ENCODE peak calls at places on chromosomes 12 and 14, in five cellular contexts. Y is ovary, F is osteoblast, K is heart right ventricle, Z is tibial artery. I is an unnamed sample. For H3K4me1 and H3K9me3, the result is how much of the 10 kb centered on the place peaks cover.

GRCh38 chr14:99188721-99189120 is 83.3 kb downstream of the BCL11B start:
- DNase-seq in Y (no peak), Z (peak), F (no peak), K (no peak), I (no peak)

GRCh38 chr14:69208665-69209064 is 17.4 kb downstream of the EXD2 start:
- DNase-seq in K (no peak), Y (no peak), Z (no peak), F (no peak), I (no peak)

GRCh38 chr14:69876848-69877306 is 2.3 kb upstream of the SMOC1 start:
- DNase-seq in F (no peak), Y (peak), Z (no peak), K (no peak), I (no peak)

GRCh38 chr12:75481013-75481705 is 604 bp downstream of the GLIPR1 start:
- DNase-seq in K (no peak), Z (no peak), F (no peak), Y (no peak), I (no peak)

GRCh38 chr14:88554458-88555286 is at the start of gene PTPN21:
- DNase-seq in Z (peak), Y (peak), K (peak), F (peak), I (peak)

GRCh38 chr14:90419200-90419599 is 22.4 kb downstream of the CALM1 start:
- DNase-seq in Z (peak), Y (peak), F (peak), K (peak), I (peak)

GRCh38 chr12:6730169-6730568 is 6.3 kb downstream of the COPS7A start:
- DNase-seq in K (no peak), Z (no peak), Y (no peak), F (no peak), I (no peak)

GRCh38 chr12:57208946-57209282 is 7.7 kb upstream of the NXPH4 start:
- DNase-seq in Z (peak), Y (no peak), K (peak), F (no peak), I (peak)

GRCh38 chr14:63833728-63834127 is 19.1 kb upstream of the SYNE2 start:
- DNase-seq in K (no peak), F (no peak), Z (no peak), Y (no peak), I (no peak)

GRCh38 chr12:124185970-124186686 is 108.8 kb upstream of the RFLNA start:
- DNase-seq in Y (peak), Z (no peak), K (no peak), F (no peak), I (no peak)

GRCh38 chr14:22653012-22653621 is 9.0 kb upstream of the OR6J1 start:
- DNase-seq in F (peak), Z (peak), K (peak), Y (peak), I (peak)

GRCh38 chr14:24944800-24945199 is 105.1 kb downstream of the STXBP6 start:
- DNase-seq in Z (no peak), K (no peak), Y (no peak), F (no peak), I (no peak)

GRCh38 chr14:34354556-34354955 is 107.5 kb downstream of the SPTSSA start:
- DNase-seq in Z (no peak), K (no peak), Y (no peak), F (no peak), I (no peak)

GRCh38 chr12:104958946-104959841 is 1.1 kb upstream of the SLC41A2 start:
- DNase-seq in Y (no peak), K (no peak), F (peak), Z (no peak), I (no peak)

GRCh38 chr14:105582639-105583038 is 56.3 kb downstream of the TMEM121 start:
- DNase-seq in Z (no peak), Y (no peak), K (no peak), F (peak), I (no peak)

GRCh38 chr14:25431211-25432076 is 381.5 kb upstream of the STXBP6 start:
- DNase-seq in F (peak), Y (no peak), K (no peak), Z (no peak), I (no peak)

GRCh38 chr14:58297412-58297761 is 968 bp upstream of the ARID4A start:
- DNase-seq in Z (no peak), Y (no peak), K (no peak), F (no peak), I (no peak)
- H3K4me1 ChIP-seq in Z (half or more), Y (under half), K (half or more), F (under half), I (under half)

GRCh38 chr14:106837870-106838269 is 1311.5 kb downstream of the TMEM121 start:
- DNase-seq in F (no peak), Y (no peak), K (no peak), Z (no peak), I (no peak)

GRCh38 chr14:106841701-106842100 is 1315.3 kb downstream of the TMEM121 start:
- DNase-seq in F (no peak), Y (no peak), Z (no peak), K (no peak), I (no peak)

GRCh38 chr14:106842687-106843086 is 1316.3 kb downstream of the TMEM121 start:
- DNase-seq in F (no peak), K (no peak), Z (no peak), Y (peak), I (no peak)

GRCh38 chr14:106838991-106839769 is 1312.8 kb downstream of the TMEM121 start:
- DNase-seq in Y (no peak), F (no peak), K (no peak), Z (no peak), I (no peak)

DNA sequence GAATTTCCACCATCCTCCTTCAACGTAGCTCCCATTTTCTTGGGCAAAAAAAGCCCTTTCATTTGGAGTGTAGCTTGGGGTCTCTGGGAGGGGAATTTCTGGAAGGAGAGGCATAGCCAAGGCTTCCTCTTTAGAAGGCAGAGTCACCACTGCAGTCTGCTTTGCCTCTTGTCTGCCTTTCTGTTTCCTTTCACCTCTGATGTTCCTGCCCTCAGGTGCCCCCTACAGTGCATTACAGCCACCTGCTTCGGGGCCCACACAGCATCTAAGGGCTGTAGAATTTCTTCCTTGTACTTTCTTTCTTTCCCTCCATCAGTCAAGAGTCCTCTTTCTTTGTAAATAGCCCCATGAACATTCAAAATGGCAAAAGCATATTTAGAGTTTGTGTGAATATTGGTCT is 1313.9 kb downstream of the TMEM121 start:
- DNase-seq in K (no peak), F (no peak), Y (no peak), Z (no peak), I (no peak)
- H3K9me3 ChIP-seq in K (under half), F (under half), Y (under half), Z (under half), I (under half)

DNA sequence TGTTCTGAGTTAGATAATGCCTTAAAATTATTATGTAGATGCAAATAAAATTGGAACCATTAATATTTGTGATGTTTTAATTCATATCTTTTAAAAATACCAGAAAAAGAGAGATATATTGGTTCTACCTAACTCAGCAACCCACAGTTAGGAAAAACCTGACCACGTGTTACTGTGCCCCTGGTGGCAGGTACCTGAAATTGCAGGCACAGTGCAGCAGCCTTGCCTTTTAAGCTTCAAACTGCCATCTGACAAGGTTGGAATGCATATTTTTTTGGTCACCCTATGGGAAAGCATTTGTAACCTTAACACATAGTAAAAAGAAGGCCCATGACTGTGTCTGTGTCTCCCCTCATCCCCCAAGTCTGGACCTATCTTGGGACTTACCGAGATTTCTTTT is 109.4 kb upstream of the NOS1 start:
- DNase-seq in Z (no peak), Y (no peak), K (no peak), F (no peak), I (no peak)
- TF ChIP-seq CTCF in Z (no peak), Y (no peak), K (peak), F (peak), I (no peak)

GRCh38 chr14:72851660-72852059 is 42.2 kb downstream of the DPF3 start:
- DNase-seq in Y (no peak), F (no peak), Z (no peak), K (no peak), I (no peak)
- H3K4me1 ChIP-seq in Y (under half), F (under half), Z (under half), K (half or more), I (under half)

DNA sequence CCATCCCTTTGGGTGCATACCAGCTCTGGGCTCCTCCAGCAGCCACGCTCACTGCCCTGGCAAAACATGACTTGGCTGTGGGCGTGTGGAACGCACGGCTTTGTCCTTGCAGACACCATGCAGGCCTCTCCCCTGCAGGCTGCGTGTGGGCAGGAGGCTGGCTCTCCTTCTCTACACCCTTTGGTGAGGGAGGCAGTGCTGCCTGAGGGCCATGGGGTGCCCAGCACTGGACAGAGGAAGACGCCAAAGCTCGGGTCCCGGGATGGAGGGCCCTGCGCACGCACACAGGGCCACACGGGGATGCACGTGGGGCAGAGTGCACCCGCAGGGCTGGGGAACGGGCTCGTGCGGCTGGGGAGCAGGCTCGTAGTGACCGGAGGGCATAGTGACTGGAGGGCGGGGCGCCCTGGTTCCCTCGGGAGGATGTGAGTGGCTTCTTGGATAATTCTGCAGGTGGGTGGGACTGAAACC is 89.7 kb downstream of the ADGRD1 start:
- DNase-seq in Z (no peak), F (no peak), Y (peak), K (no peak), I (no peak)
- H3K9me3 ChIP-seq in Z (under half), F (under half), Y (under half), K (under half), I (under half)

DNA sequence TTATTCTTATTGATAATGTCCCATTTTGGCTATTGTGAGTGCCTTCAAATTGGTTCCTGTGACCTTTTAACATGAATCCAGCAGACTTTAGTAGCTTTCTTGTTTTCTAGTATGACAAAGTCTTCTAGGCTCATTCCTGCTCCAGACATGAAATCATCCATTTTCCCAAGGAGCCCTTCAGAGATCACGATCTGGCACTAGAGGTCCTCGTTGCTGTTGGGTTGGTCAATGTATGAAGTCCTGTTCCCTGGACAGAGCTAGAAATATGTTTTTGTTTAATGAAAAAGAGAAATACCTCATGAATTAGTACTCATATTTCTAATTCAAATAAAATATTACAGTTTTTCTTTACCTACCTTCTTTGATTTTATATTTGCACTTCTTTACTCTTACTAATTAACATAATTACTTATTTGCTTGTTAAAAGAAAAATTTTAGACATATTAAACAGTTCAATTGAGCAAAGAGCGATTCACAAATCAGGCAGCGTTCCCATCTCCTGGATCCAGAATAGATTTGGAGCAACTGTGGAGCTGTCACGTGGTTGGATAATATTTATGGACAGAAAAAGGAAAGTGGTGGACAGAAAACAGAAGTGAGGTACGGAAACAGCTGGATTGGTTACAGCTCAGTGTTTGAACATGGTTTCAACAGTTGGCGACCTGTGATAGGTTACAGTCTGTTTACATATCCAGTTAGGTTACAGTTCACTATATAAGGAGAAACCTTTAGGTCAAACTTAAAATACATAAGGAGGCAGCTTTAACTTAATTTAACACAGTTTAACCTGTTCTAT is 19.8 kb upstream of the FAM234B start:
- DNase-seq in Y (peak), Z (no peak), K (peak), F (no peak), I (no peak)
- TF ChIP-seq CTCF in Y (no peak), Z (peak), K (peak), F (peak), I (no peak)